ENCODE peak calls at places on chromosomes 2 and 18, in eight cellular contexts. Z is PC-9; C is SJCRH30; Q is SIG-M5; P is lung; H is stimulated activated CD4-positive, alpha-beta T cell treated with anti-CD3 and anti-CD28 coated beads, Interleukin-2, amount 100 ng/mL, for 48 hours; U is HFFc6; N is HCT116. K is an unnamed sample.

GRCh38 chr18:2263303-2263702 is 308.0 kb downstream of the METTL4 start:
- DNase-seq in U (no peak), Z (no peak), C (no peak), H (no peak), P (no peak), Q (no peak), N (no peak), K (no peak)

GRCh38 chr18:60200558-60200957 is 172.0 kb downstream of the MC4R start:
- DNase-seq in U (no peak), Z (no peak), N (no peak), C (no peak), Q (no peak), H (no peak), P (no peak), K (no peak)

GRCh38 chr2:232162191-232162590 is 200.7 kb downstream of the DIS3L2 start:
- DNase-seq in U (no peak), Z (no peak), C (no peak), H (no peak), N (no peak), Q (no peak), P (no peak), K (no peak)

GRCh38 chr18:24086082-24086481 is 52.8 kb upstream of the CABYR start:
- DNase-seq in U (no peak), Q (no peak), H (no peak), Z (no peak), N (no peak), C (peak), P (no peak), K (no peak)

GRCh38 chr2:28736034-28736433 is 15.6 kb upstream of the PPP1CB start:
- DNase-seq in P (peak), H (no peak), N (no peak), Z (no peak), C (peak), Q (no peak), U (no peak), K (no peak)

GRCh38 chr2:59691518-59692190 is 861.8 kb downstream of the BCL11A start:
- DNase-seq in Q (no peak), C (peak), N (no peak), U (no peak), Z (no peak), H (no peak), P (no peak), K (no peak)

GRCh38 chr2:179771791-179772190 is 89.6 kb downstream of the ZNF385B start:
- DNase-seq in H (no peak), Z (no peak), C (no peak), U (no peak), P (no peak), Q (no peak), N (no peak), K (no peak)

GRCh38 chr2:217776631-217777030 is 226.2 kb downstream of the TNS1 start:
- DNase-seq in P (no peak), Q (no peak), U (no peak), Z (no peak), N (no peak), C (no peak), H (no peak), K (no peak)

GRCh38 chr18:76006151-76006550 is 488.9 kb downstream of the ZNF516 start:
- DNase-seq in N (no peak), U (no peak), C (no peak), Q (no peak), Z (no peak), H (no peak), P (no peak), K (no peak)

GRCh38 chr18:47113796-47114540 is 36.3 kb downstream of the HDHD2 start:
- DNase-seq in U (peak), N (no peak), P (no peak), H (no peak), C (peak), Z (no peak), Q (no peak), K (no peak)

GRCh38 chr2:67633212-67633856 is 236.2 kb downstream of the ETAA1 start:
- DNase-seq in P (no peak), Q (no peak), Z (no peak), N (no peak), U (no peak), H (no peak), C (no peak), K (no peak)

GRCh38 chr2:30230479-30230854 is 867 bp upstream of the LBH start:
- DNase-seq in C (peak), U (no peak), Q (no peak), P (no peak), N (no peak), Z (no peak), H (no peak), K (no peak)

GRCh38 chr18:79853993-79854364 is 56.2 kb downstream of the KCNG2 start:
- DNase-seq in P (no peak), N (no peak), H (no peak), C (no peak), U (no peak), Q (no peak), Z (no peak), K (no peak)

GRCh38 chr2:131413785-131414184 is 49.8 kb upstream of the RAB6D start:
- DNase-seq in N (no peak), P (no peak), U (no peak), Z (no peak), Q (no peak), C (no peak), H (no peak), K (no peak)

GRCh38 chr2:164599954-164600589 is 21.2 kb downstream of the GRB14 start:
- DNase-seq in H (no peak), Z (peak), Q (no peak), U (peak), N (peak), C (peak), P (peak), K (no peak)

GRCh38 chr2:46051103-46051502 is 246.1 kb upstream of the EPAS1 start:
- DNase-seq in P (no peak), U (no peak), N (no peak), Q (no peak), H (no peak), Z (no peak), C (no peak), K (no peak)

GRCh38 chr2:6578417-6578816 is 287.3 kb downstream of the CMPK2 start:
- DNase-seq in U (no peak), Z (no peak), N (no peak), Q (no peak), P (no peak), C (no peak), H (no peak), K (no peak)

K was measured in GM18507.